ENCODE peak calls at places on chromosomes 12 and 14, in five cellular contexts. N, Y, M, K and F are unnamed samples.

GRCh38 chr14:43172899-43173548 is 1334.1 kb downstream of the FSCB start:
- DNase-seq in M (no peak), Y (no peak), N (no peak), K (no peak), F (no peak)

GRCh38 chr12:43273467-43273866 is 278.5 kb downstream of the ADAMTS20 start:
- DNase-seq in N (no peak), Y (no peak), M (no peak), K (peak), F (no peak)

GRCh38 chr12:12927211-12928079 is 24.5 kb downstream of the GPRC5D start:
- DNase-seq in N (no peak), Y (peak), K (peak), M (peak), F (peak)

GRCh38 chr12:6076340-6076739 is 48.1 kb downstream of the VWF start:
- DNase-seq in K (no peak), M (no peak), N (no peak), Y (no peak), F (no peak)

GRCh38 chr14:58138719-58139482 is 13.1 kb downstream of the ARMH4 start:
- DNase-seq in Y (no peak), M (no peak), N (no peak), K (no peak), F (no peak)

GRCh38 chr14:89485264-89485663 is 68.2 kb upstream of the FOXN3 start:
- DNase-seq in N (no peak), Y (no peak), M (no peak), K (no peak), F (no peak)

GRCh38 chr14:73323889-73324535 is 86.7 kb downstream of the PAPLN start:
- DNase-seq in K (no peak), Y (peak), N (no peak), M (no peak), F (no peak)

GRCh38 chr14:58607571-58608317 is 30.0 kb upstream of the DACT1 start:
- DNase-seq in N (no peak), Y (no peak), M (no peak), K (peak), F (no peak)

GRCh38 chr14:73339846-73340565 is 102.7 kb downstream of the PAPLN start:
- DNase-seq in M (no peak), K (no peak), Y (no peak), N (no peak), F (no peak)

GRCh38 chr12:30908389-30909087 is 18.0 kb upstream of the TSPAN11 start:
- DNase-seq in K (peak), M (no peak), Y (no peak), N (no peak), F (peak)

GRCh38 chr14:89226789-89227489 is 190.1 kb downstream of the FOXN3 start:
- DNase-seq in M (no peak), Y (no peak), K (peak), N (no peak), F (no peak)

GRCh38 chr12:2395352-2395977 is 342.7 kb downstream of the CACNA1C start:
- DNase-seq in K (peak), Y (peak), M (peak), N (no peak), F (peak)

GRCh38 chr12:53044896-53045571 is 4.8 kb upstream of the TNS2 start:
- DNase-seq in N (no peak), M (no peak), K (no peak), Y (no peak), F (no peak)

GRCh38 chr12:20716037-20716436 is 20.9 kb downstream of the SLCO1C1 start:
- DNase-seq in K (no peak), M (no peak), N (no peak), Y (peak), F (no peak)

GRCh38 chr14:76267322-76268012 is 108.5 kb upstream of the ESRRB start:
- DNase-seq in K (peak), Y (no peak), N (no peak), M (peak), F (peak)

GRCh38 chr14:76917158-76917596 is 91.0 kb downstream of the LRRC74A start:
- DNase-seq in N (no peak), Y (peak), M (peak), K (peak), F (peak)

GRCh38 chr12:67211029-67211428 is 58.1 kb upstream of the CAND1 start:
- DNase-seq in K (no peak), N (no peak), M (no peak), Y (no peak), F (no peak)

GRCh38 chr12:123522164-123522563 is 11.4 kb downstream of the RILPL1 start:
- DNase-seq in K (no peak), Y (peak), N (no peak), M (no peak), F (no peak)

GRCh38 chr12:121894633-121895032 is 6.0 kb downstream of the PSMD9 start:
- DNase-seq in Y (peak), M (no peak), N (no peak), K (peak), F (peak)

GRCh38 chr14:89617471-89618291 is 200.6 kb upstream of the FOXN3 start:
- DNase-seq in N (no peak), K (peak), M (no peak), Y (peak), F (peak)

GRCh38 chr12:115166698-115167315 is 482.8 kb upstream of the TBX3 start:
- DNase-seq in M (no peak), K (peak), N (no peak), Y (no peak), F (no peak)

GRCh38 chr14:76908834-76909233 is 82.6 kb downstream of the LRRC74A start:
- DNase-seq in N (no peak), K (no peak), M (peak), Y (no peak), F (no peak)

GRCh38 chr12:54015210-54015931 is 6.6 kb downstream of the HOXC8 start:
- DNase-seq in M (peak), K (no peak), Y (no peak), N (no peak), F (no peak)

GRCh38 chr12:114916124-114916523 is 232.1 kb upstream of the TBX3 start:
- DNase-seq in K (peak), Y (no peak), M (no peak), N (no peak), F (no peak)

DNA sequence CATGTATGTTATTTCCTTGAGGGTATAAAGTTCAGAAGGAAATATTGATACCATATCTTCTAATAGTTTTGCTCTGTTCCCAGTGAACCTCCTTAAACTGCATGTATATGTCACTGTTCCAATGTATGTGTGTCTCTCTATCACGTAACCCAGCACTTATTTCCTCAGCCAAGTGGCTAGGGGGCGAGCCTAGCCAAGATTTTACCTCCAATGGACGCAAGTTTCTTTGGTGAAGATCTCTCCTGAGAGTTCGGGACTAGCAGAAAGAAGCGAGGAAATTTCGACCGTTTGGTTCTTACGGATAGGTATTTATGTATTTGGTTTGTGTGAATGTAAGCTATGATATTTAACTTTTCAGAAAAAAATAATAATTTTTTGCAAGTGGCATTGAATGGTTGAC is 2.5 kb downstream of the SFSWAP start:
- DNase-seq in K (no peak), M (no peak), N (no peak), Y (no peak), F (no peak)
- H3K4me3 ChIP-seq in K (no peak), M (no peak), N (no peak), Y (no peak), F (no peak)

GRCh38 chr12:26226629-26227375 is 31.4 kb downstream of the SSPN start:
- DNase-seq in N (no peak), K (peak), Y (peak), M (no peak), F (peak)

GRCh38 chr12:26229910-26230309 is 34.5 kb downstream of the SSPN start:
- DNase-seq in M (no peak), K (peak), N (no peak), Y (no peak), F (no peak)

GRCh38 chr12:26227376-26227775 is 32.0 kb downstream of the SSPN start:
- DNase-seq in N (no peak), Y (no peak), K (no peak), M (no peak), F (no peak)

GRCh38 chr12:26224657-26225056 is 29.3 kb downstream of the SSPN start:
- DNase-seq in K (no peak), Y (no peak), N (no peak), M (no peak), F (no peak)

GRCh38 chr12:26226119-26226518 is 30.7 kb downstream of the SSPN start:
- DNase-seq in Y (no peak), N (no peak), M (no peak), K (no peak), F (no peak)
- H3K4me3 ChIP-seq in Y (peak), N (peak), M (no peak), K (no peak), F (peak)

GRCh38 chr12:52010152-52010622 is 3.4 kb downstream of the TAMALIN start:
- DNase-seq in N (no peak), M (peak), Y (peak), K (peak), F (peak)
- H3K4me3 ChIP-seq in N (peak), M (no peak), Y (no peak), K (no peak), F (no peak)

DNA sequence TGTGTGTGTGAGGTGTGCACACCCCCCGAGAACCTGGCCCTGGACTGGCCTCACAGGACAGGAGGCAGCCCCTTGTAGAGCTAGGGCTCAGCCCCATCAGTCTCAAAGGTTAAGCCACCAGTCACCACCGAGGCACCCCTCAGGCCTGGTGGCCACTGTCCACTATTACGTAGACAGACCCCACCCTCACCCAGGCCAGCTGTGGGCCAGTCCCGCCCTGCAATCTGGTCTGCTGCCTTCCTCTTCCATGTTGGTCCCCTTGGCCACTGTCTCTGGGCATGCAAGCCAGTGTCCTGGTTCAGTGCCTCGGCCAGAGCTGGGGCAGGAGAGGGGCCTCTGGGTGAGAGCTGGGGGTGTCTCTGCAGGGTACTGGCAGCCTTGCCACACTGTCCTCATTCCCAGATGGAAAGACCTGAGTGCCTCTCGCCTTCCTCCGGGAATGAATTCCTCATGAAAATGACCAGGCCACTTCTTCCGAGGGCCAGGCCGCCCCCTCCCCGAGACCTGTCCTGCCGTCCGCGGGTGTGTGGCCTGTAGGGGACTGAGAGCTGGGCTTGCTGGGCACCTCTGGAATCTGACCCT is 897 bp upstream of the TEX22 start:
- DNase-seq in M (peak), K (no peak), Y (no peak), N (no peak), F (no peak)
- H3K4me3 ChIP-seq in M (no peak), K (no peak), Y (no peak), N (peak), F (peak)

DNA sequence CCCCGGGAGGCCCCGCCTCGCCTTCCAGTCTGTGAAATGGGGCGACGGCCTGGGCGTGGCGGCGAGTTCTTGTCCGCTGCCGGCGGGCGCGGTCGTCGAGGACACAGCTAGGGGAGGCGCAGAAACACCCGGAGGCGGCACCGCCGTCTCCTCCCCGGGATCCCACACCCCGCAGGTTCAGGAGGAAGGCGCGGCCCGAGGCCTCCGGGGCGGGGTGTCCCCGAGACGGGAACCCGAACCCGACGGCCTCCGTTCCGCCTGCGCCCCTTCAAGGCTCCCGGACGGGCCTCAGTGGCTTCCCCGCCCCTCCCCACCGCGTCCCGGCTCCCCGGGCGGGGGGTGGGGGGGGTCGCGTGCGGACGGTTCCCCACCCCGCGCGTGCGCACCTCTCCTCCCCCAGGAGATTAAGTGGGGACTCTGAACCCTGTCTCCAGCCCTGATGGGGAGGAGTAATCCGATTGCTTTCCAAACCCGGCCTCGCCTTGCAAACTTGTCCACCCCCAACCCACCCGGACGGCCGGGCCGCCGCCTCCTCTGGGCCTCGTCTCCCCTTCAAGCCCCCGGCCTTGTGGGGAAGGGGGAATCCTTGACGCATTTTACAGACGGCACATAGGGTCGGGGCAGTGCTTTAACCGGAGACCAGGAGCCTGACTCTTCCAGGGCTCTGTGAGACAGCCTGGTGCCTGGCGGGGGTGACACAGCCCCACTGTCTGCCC is 35.3 kb upstream of the ANKRD9 start:
- DNase-seq in Y (no peak), N (no peak), K (no peak), M (no peak), F (peak)
- H3K4me3 ChIP-seq in Y (no peak), N (peak), K (no peak), M (no peak), F (no peak)